ENCODE peak calls at places on chromosomes 1 and 21, in ten cellular contexts. One of them, this sample, is unnamed.

GRCh38 chr1:12547586-12548225 is 70.3 kb downstream of the DHRS3 start:
- DNase-seq in H9: no peak
- DNase-seq in K562: no peak
- DNase-seq in PC-9: no peak
- DNase-seq in astrocyte: no peak
- DNase-seq in HCT116: no peak
- DNase-seq in hepatocyte: no peak
- DNase-seq in IMR-90: no peak
- DNase-seq in GM23248: no peak
- DNase-seq in OCI-LY7: no peak
- DNase-seq in this sample: no peak

GRCh38 chr1:212915245-212916091 is 34.9 kb upstream of the VASH2 start:
- DNase-seq in astrocyte: peak; percentile 46
- DNase-seq in HCT116: no peak
- DNase-seq in hepatocyte: peak; percentile 79
- DNase-seq in H9: peak; percentile 64
- DNase-seq in GM23248: peak; percentile 10
- DNase-seq in K562: peak; percentile 62
- DNase-seq in PC-9: no peak
- DNase-seq in OCI-LY7: peak; percentile 33
- DNase-seq in IMR-90: peak; percentile 87
- DNase-seq in this sample: no peak

GRCh38 chr1:10549919-10550656 is 75.3 kb downstream of the PEX14 start:
- DNase-seq in HCT116: no peak
- DNase-seq in PC-9: no peak
- DNase-seq in IMR-90: no peak
- DNase-seq in hepatocyte: no peak
- DNase-seq in GM23248: no peak
- DNase-seq in K562: no peak
- DNase-seq in astrocyte: no peak
- DNase-seq in H9: no peak
- DNase-seq in OCI-LY7: no peak
- DNase-seq in this sample: no peak

GRCh38 chr1:226001852-226002666 is 2.9 kb upstream of the SDE2 start:
- DNase-seq in hepatocyte: peak; percentile 37
- DNase-seq in HCT116: no peak
- DNase-seq in OCI-LY7: peak; percentile 65
- DNase-seq in PC-9: peak; percentile 28
- DNase-seq in GM23248: peak; percentile 81
- DNase-seq in K562: peak; percentile 93
- DNase-seq in H9: no peak
- DNase-seq in IMR-90: no peak
- DNase-seq in astrocyte: no peak
- DNase-seq in this sample: no peak

GRCh38 chr1:93766451-93766850 is 84.8 kb upstream of the BCAR3 start:
- DNase-seq in PC-9: no peak
- DNase-seq in IMR-90: no peak
- DNase-seq in HCT116: no peak
- DNase-seq in hepatocyte: peak; percentile 36
- DNase-seq in GM23248: no peak
- DNase-seq in astrocyte: no peak
- DNase-seq in K562: no peak
- DNase-seq in H9: no peak
- DNase-seq in OCI-LY7: no peak
- DNase-seq in this sample: no peak

GRCh38 chr1:218492840-218493239 is 147.7 kb downstream of the TGFB2 start:
- DNase-seq in hepatocyte: no peak
- DNase-seq in H9: no peak
- DNase-seq in OCI-LY7: no peak
- DNase-seq in HCT116: no peak
- DNase-seq in K562: no peak
- DNase-seq in GM23248: no peak
- DNase-seq in astrocyte: peak; percentile 37
- DNase-seq in PC-9: no peak
- DNase-seq in IMR-90: no peak
- DNase-seq in this sample: no peak

GRCh38 chr1:10674222-10674621 is 122.2 kb downstream of the CASZ1 start:
- DNase-seq in IMR-90: no peak
- DNase-seq in hepatocyte: no peak
- DNase-seq in H9: no peak
- DNase-seq in astrocyte: no peak
- DNase-seq in GM23248: no peak
- DNase-seq in HCT116: no peak
- DNase-seq in PC-9: no peak
- DNase-seq in OCI-LY7: no peak
- DNase-seq in K562: no peak
- DNase-seq in this sample: no peak

GRCh38 chr1:177981186-177981585 is 11.3 kb upstream of the SEC16B start:
- DNase-seq in H9: no peak
- DNase-seq in HCT116: no peak
- DNase-seq in GM23248: no peak
- DNase-seq in astrocyte: no peak
- DNase-seq in hepatocyte: no peak
- DNase-seq in OCI-LY7: no peak
- DNase-seq in K562: no peak
- DNase-seq in PC-9: no peak
- DNase-seq in IMR-90: no peak
- DNase-seq in this sample: no peak

GRCh38 chr1:67019121-67019520 is 34.8 kb downstream of the SLC35D1 start:
- DNase-seq in H9: no peak
- DNase-seq in GM23248: no peak
- DNase-seq in hepatocyte: no peak
- DNase-seq in IMR-90: no peak
- DNase-seq in K562: no peak
- DNase-seq in PC-9: no peak
- DNase-seq in OCI-LY7: no peak
- DNase-seq in HCT116: no peak
- DNase-seq in astrocyte: no peak
- DNase-seq in this sample: no peak

GRCh38 chr1:23020731-23021130 is 1.5 kb downstream of the KDM1A start:
- DNase-seq in IMR-90: no peak
- DNase-seq in GM23248: peak; percentile 17
- DNase-seq in K562: no peak
- DNase-seq in PC-9: no peak
- DNase-seq in HCT116: no peak
- DNase-seq in hepatocyte: no peak
- DNase-seq in astrocyte: no peak
- DNase-seq in H9: no peak
- DNase-seq in OCI-LY7: peak; percentile 9
- DNase-seq in this sample: no peak

GRCh38 chr1:167514278-167514677 is 4.1 kb downstream of the CD247 start:
- DNase-seq in IMR-90: no peak
- DNase-seq in hepatocyte: no peak
- DNase-seq in PC-9: no peak
- DNase-seq in HCT116: no peak
- DNase-seq in H9: no peak
- DNase-seq in GM23248: no peak
- DNase-seq in OCI-LY7: no peak
- DNase-seq in K562: no peak
- DNase-seq in astrocyte: no peak
- DNase-seq in this sample: no peak

GRCh38 chr1:88935522-88936222 is 44.3 kb upstream of the GTF2B start:
- DNase-seq in PC-9: no peak
- DNase-seq in HCT116: peak; percentile 16
- DNase-seq in IMR-90: peak; percentile 52
- DNase-seq in GM23248: peak; percentile 54
- DNase-seq in astrocyte: peak; percentile 19
- DNase-seq in OCI-LY7: peak; percentile 59
- DNase-seq in H9: no peak
- DNase-seq in hepatocyte: peak; percentile 56
- DNase-seq in K562: peak; percentile 50
- DNase-seq in this sample: peak; percentile 47

GRCh38 chr1:54798769-54799641 is 2.1 kb downstream of the TTC22 start:
- DNase-seq in H9: no peak
- DNase-seq in astrocyte: no peak
- DNase-seq in IMR-90: peak; percentile 36
- DNase-seq in HCT116: no peak
- DNase-seq in OCI-LY7: no peak
- DNase-seq in PC-9: peak; percentile 14
- DNase-seq in hepatocyte: no peak
- DNase-seq in K562: no peak
- DNase-seq in GM23248: peak; percentile 70
- DNase-seq in this sample: no peak

GRCh38 chr1:19974822-19975416 is 4.5 kb downstream of the PLA2G2A start:
- DNase-seq in hepatocyte: peak; percentile 82
- DNase-seq in astrocyte: peak; percentile 62
- DNase-seq in K562: peak; percentile 60
- DNase-seq in IMR-90: peak; percentile 72
- DNase-seq in H9: peak; percentile 78
- DNase-seq in GM23248: peak; percentile 88
- DNase-seq in OCI-LY7: peak; percentile 29
- DNase-seq in PC-9: peak; percentile 58
- DNase-seq in HCT116: peak; percentile 60
- DNase-seq in this sample: no peak

GRCh38 chr21:37529649-37530048 is 163.1 kb downstream of the DYRK1A start:
- DNase-seq in IMR-90: no peak
- DNase-seq in astrocyte: no peak
- DNase-seq in K562: no peak
- DNase-seq in hepatocyte: no peak
- DNase-seq in HCT116: no peak
- DNase-seq in H9: no peak
- DNase-seq in OCI-LY7: no peak
- DNase-seq in PC-9: no peak
- DNase-seq in GM23248: no peak
- DNase-seq in this sample: no peak

GRCh38 chr1:207962716-207963428 is 51.9 kb upstream of the CD34 start:
- DNase-seq in GM23248: peak; percentile 70
- DNase-seq in hepatocyte: peak; percentile 45
- DNase-seq in OCI-LY7: no peak
- DNase-seq in H9: no peak
- DNase-seq in IMR-90: no peak
- DNase-seq in K562: no peak
- DNase-seq in HCT116: no peak
- DNase-seq in astrocyte: no peak
- DNase-seq in PC-9: no peak
- DNase-seq in this sample: peak; percentile 27

GRCh38 chr1:168392958-168393357 is 112.3 kb downstream of the TBX19 start:
- DNase-seq in HCT116: no peak
- DNase-seq in astrocyte: no peak
- DNase-seq in hepatocyte: no peak
- DNase-seq in GM23248: peak; percentile 17
- DNase-seq in IMR-90: no peak
- DNase-seq in H9: no peak
- DNase-seq in K562: peak; percentile 60
- DNase-seq in PC-9: no peak
- DNase-seq in OCI-LY7: no peak
- DNase-seq in this sample: no peak

GRCh38 chr1:110542730-110543129 is 23.8 kb upstream of the KCNA10 start:
- DNase-seq in hepatocyte: peak; percentile 72
- DNase-seq in PC-9: no peak
- DNase-seq in GM23248: peak; percentile 67
- DNase-seq in K562: peak; percentile 46
- DNase-seq in OCI-LY7: peak; percentile 18
- DNase-seq in H9: no peak
- DNase-seq in IMR-90: peak; percentile 43
- DNase-seq in astrocyte: peak; percentile 26
- DNase-seq in HCT116: no peak
- DNase-seq in this sample: peak; percentile 37

DNA sequence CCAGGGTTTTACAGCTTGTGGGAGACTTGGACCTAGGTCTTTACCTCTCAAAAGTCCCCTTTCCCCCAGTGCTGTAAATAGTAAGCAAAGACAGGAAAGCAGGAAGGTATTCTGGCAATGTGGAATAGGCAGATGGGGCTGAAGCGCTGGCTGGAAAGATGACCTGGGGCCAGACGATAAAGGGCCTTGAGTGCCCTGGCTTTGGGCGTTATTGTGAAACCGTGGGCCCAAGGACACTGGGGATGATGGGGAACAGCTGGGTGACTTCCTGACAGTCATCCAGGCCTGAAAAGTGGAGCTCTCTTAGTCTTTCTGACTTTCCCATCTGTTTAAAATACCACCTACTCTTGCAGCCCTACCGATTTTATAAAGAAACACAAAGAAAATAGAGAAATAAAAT is 16.3 kb downstream of the URB2 start:
- DNase-seq in GM23248: no peak
- DNase-seq in PC-9: no peak
- DNase-seq in hepatocyte: no peak
- DNase-seq in H9: no peak
- DNase-seq in HCT116: no peak
- DNase-seq in K562: no peak
- DNase-seq in astrocyte: no peak
- DNase-seq in IMR-90: no peak
- DNase-seq in OCI-LY7: no peak
- DNase-seq in this sample: no peak
- H4K20me1 ChIP-seq in GM23248: no peaks in the 10 kb centered on the region
- H4K20me1 ChIP-seq in PC-9: peaks cover 17% of the 10 kb centered on the region
- H4K20me1 ChIP-seq in hepatocyte: no peaks in the 10 kb centered on the region
- H4K20me1 ChIP-seq in H9: no peaks in the 10 kb centered on the region
- H4K20me1 ChIP-seq in HCT116: no peaks in the 10 kb centered on the region
- H4K20me1 ChIP-seq in K562: peaks cover 18% of the 10 kb centered on the region
- H4K20me1 ChIP-seq in astrocyte: peaks cover 54% of the 10 kb centered on the region
- H4K20me1 ChIP-seq in IMR-90: peaks cover 14% of the 10 kb centered on the region
- H4K20me1 ChIP-seq in OCI-LY7: peaks cover 12% of the 10 kb centered on the region
- H4K20me1 ChIP-seq in this sample: peaks cover 5% of the 10 kb centered on the region

GRCh38 chr1:17688217-17688810 is 66.8 kb upstream of the ACTL8 start:
- DNase-seq in GM23248: no peak
- DNase-seq in K562: no peak
- DNase-seq in IMR-90: no peak
- DNase-seq in PC-9: no peak
- DNase-seq in astrocyte: no peak
- DNase-seq in H9: no peak
- DNase-seq in OCI-LY7: no peak
- DNase-seq in hepatocyte: no peak
- DNase-seq in HCT116: no peak
- DNase-seq in this sample: no peak
- H3K27ac ChIP-seq in GM23248: no peak overlapping the region
- H3K27ac ChIP-seq in K562: no peak overlapping the region
- H3K27ac ChIP-seq in IMR-90: no peak overlapping the region
- H3K27ac ChIP-seq in PC-9: no peak overlapping the region
- H3K27ac ChIP-seq in astrocyte: no peak overlapping the region
- H3K27ac ChIP-seq in H9: no peak overlapping the region
- H3K27ac ChIP-seq in OCI-LY7: no peak overlapping the region
- H3K27ac ChIP-seq in hepatocyte: no peak overlapping the region
- H3K27ac ChIP-seq in HCT116: no peak overlapping the region
- H3K27ac ChIP-seq in this sample: no peak overlapping the region

GRCh38 chr1:51527144-51527543 is 8.1 kb upstream of the EPS15 start:
- DNase-seq in astrocyte: no peak
- DNase-seq in OCI-LY7: no peak
- DNase-seq in IMR-90: no peak
- DNase-seq in HCT116: no peak
- DNase-seq in GM23248: no peak
- DNase-seq in K562: no peak
- DNase-seq in hepatocyte: no peak
- DNase-seq in H9: no peak
- DNase-seq in PC-9: no peak
- DNase-seq in this sample: no peak
- H4K20me1 ChIP-seq in astrocyte: no peaks in the 10 kb centered on the region
- H4K20me1 ChIP-seq in OCI-LY7: no peaks in the 10 kb centered on the region
- H4K20me1 ChIP-seq in IMR-90: no peaks in the 10 kb centered on the region
- H4K20me1 ChIP-seq in HCT116: no peaks in the 10 kb centered on the region
- H4K20me1 ChIP-seq in GM23248: no peaks in the 10 kb centered on the region
- H4K20me1 ChIP-seq in K562: no peaks in the 10 kb centered on the region
- H4K20me1 ChIP-seq in hepatocyte: no peaks in the 10 kb centered on the region
- H4K20me1 ChIP-seq in H9: no peaks in the 10 kb centered on the region
- H4K20me1 ChIP-seq in PC-9: no peaks in the 10 kb centered on the region
- H4K20me1 ChIP-seq in this sample: no peaks in the 10 kb centered on the region

DNA sequence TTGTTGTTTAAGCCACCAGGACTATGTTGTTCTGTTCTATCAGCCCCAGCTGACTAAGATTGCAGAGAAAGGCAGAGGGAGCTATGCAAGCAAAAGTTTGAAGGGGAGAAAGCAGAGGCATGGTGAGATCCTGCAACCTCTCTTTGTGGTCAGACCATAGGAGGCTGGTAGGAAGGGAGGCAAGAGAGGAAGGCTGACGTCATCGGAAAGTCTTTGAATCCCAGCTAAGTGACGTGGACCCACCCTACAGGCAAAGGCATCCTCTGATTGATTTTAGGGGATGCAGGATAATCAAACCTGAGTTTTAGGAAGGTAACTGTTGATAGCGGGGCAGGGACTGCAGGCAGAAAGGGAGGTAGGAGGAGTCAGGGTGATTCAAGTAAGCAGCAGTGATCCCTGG is 23.3 kb upstream of the TNNI1 start:
- DNase-seq in H9: peak; percentile 30
- DNase-seq in astrocyte: peak; percentile 52
- DNase-seq in OCI-LY7: no peak
- DNase-seq in PC-9: no peak
- DNase-seq in hepatocyte: no peak
- DNase-seq in K562: peak; percentile 35
- DNase-seq in HCT116: no peak
- DNase-seq in GM23248: peak; percentile 33
- DNase-seq in IMR-90: no peak
- DNase-seq in this sample: no peak
- H3K27ac ChIP-seq in H9: no peak overlapping the region
- H3K27ac ChIP-seq in astrocyte: no peak overlapping the region
- H3K27ac ChIP-seq in OCI-LY7: no peak overlapping the region
- H3K27ac ChIP-seq in PC-9: no peak overlapping the region
- H3K27ac ChIP-seq in hepatocyte: no peak overlapping the region
- H3K27ac ChIP-seq in K562: no peak overlapping the region
- H3K27ac ChIP-seq in HCT116: no peak overlapping the region
- H3K27ac ChIP-seq in GM23248: no peak overlapping the region
- H3K27ac ChIP-seq in IMR-90: no peak overlapping the region
- H3K27ac ChIP-seq in this sample: no peak overlapping the region